ENCODE peak calls at places on chromosomes 11 and 22, in nine cellular contexts. Y is GM12864; X is hepatic stellate cell; K is activated CD8-positive, alpha-beta memory T cell treated with anti-CD3 and anti-CD28 coated beads, Interleukin-2, amount 10 ng/mL, durations not matched to agents 7 days and 5 days; H is GM12865; W is effector memory CD8-positive, alpha-beta T cell; N is stimulated activated effector memory CD8-positive, alpha-beta T cell treated with anti-CD3 and anti-CD28 coated beads, Interleukin-12 subunit alpha, Interleukin-12 subunit beta, amount 100 ng/mL, for 72 hours; F is sciatic nerve; R is WTC11. O is an unnamed sample.

GRCh38 chr22:41367039-41367679 is 14.6 kb upstream of the TEF start:
- DNase-seq in Y (no peak), X (peak; percentile 97), K (no peak), H (no peak), W (no peak), N (no peak), F (peak; percentile 98), R (peak; percentile 42), O (peak; percentile 79)

GRCh38 chr11:132158091-132158490 is 787.7 kb downstream of the NTM start:
- DNase-seq in Y (no peak), X (peak; percentile 19), K (no peak), H (peak; percentile 48), W (no peak), N (no peak), F (no peak), R (peak; percentile 58), O (peak; percentile 29)

GRCh38 chr11:44619931-44620725 is 54.7 kb downstream of the CD82 start:
- DNase-seq in Y (no peak), X (no peak), K (peak; percentile 29), H (no peak), W (no peak), N (peak; percentile 30), F (peak; percentile 57), R (no peak), O (no peak)

GRCh38 chr22:30305519-30305905 is 16.2 kb upstream of the CASTOR1 start:
- DNase-seq in Y (peak; percentile 67), X (no peak), K (peak; percentile 83), H (peak; percentile 90), W (no peak), N (peak; percentile 66), F (peak; percentile 73), R (no peak), O (no peak)

GRCh38 chr22:46934746-46935491 is 172.5 kb downstream of the TBC1D22A start:
- DNase-seq in Y (peak; percentile 53), X (peak; percentile 89), K (peak; percentile 75), H (peak; percentile 86), W (no peak), N (peak; percentile 60), F (no peak), R (no peak), O (no peak)

GRCh38 chr11:79486239-79486984 is 45.6 kb upstream of the TENM4 start:
- DNase-seq in Y (no peak), X (no peak), K (no peak), H (no peak), W (no peak), N (no peak), F (no peak), R (no peak), O (no peak)

GRCh38 chr22:43404673-43405385 is 7.0 kb upstream of the MPPED1 start:
- DNase-seq in Y (no peak), X (no peak), K (no peak), H (no peak), W (no peak), N (no peak), F (no peak), R (no peak), O (no peak)

GRCh38 chr11:11141019-11141418 is 212.0 kb downstream of the CSNK2A3 start:
- DNase-seq in Y (no peak), X (no peak), K (no peak), H (no peak), W (no peak), N (no peak), F (no peak), R (no peak), O (no peak)

GRCh38 chr11:66479741-66480115 is 506 bp upstream of the DPP3 start:
- DNase-seq in Y (no peak), X (peak; percentile 81), K (no peak), H (no peak), W (no peak), N (no peak), F (no peak), R (no peak), O (no peak)

GRCh38 chr22:50012201-50013181 is at the start of gene IL17REL:
- DNase-seq in Y (no peak), X (no peak), K (no peak), H (no peak), W (no peak), N (no peak), F (peak; percentile 57), R (no peak), O (no peak)

GRCh38 chr11:124884340-124884739 is 13.3 kb downstream of the ROBO4 start:
- DNase-seq in Y (no peak), X (no peak), K (no peak), H (no peak), W (no peak), N (no peak), F (no peak), R (no peak), O (no peak)

GRCh38 chr11:19827399-19828135 is 114.9 kb downstream of the NAV2 start:
- DNase-seq in Y (no peak), X (no peak), K (no peak), H (no peak), W (no peak), N (no peak), F (no peak), R (peak; percentile 43), O (no peak)

GRCh38 chr22:46602025-46602424 is 18.2 kb upstream of the GRAMD4 start:
- DNase-seq in Y (no peak), X (no peak), K (no peak), H (no peak), W (no peak), N (no peak), F (no peak), R (no peak), O (no peak)

GRCh38 chr11:108278546-108278945 is 55.7 kb downstream of the ATM start:
- DNase-seq in Y (no peak), X (no peak), K (no peak), H (no peak), W (no peak), N (no peak), F (no peak), R (no peak), O (no peak)

GRCh38 chr11:119700536-119701346 is 28.3 kb downstream of the NECTIN1 start:
- DNase-seq in Y (no peak), X (no peak), K (no peak), H (no peak), W (no peak), N (no peak), F (no peak), R (no peak), O (no peak)

GRCh38 chr11:122268601-122269130 is 152.7 kb upstream of the BLID start:
- DNase-seq in Y (no peak), X (no peak), K (no peak), H (no peak), W (no peak), N (no peak), F (no peak), R (no peak), O (no peak)

GRCh38 chr11:68698993-68699392 is 14.6 kb downstream of the GAL start:
- DNase-seq in Y (no peak), X (no peak), K (no peak), H (no peak), W (no peak), N (no peak), F (no peak), R (no peak), O (no peak)

GRCh38 chr11:61961570-61962212 is 5.7 kb downstream of the FTH1 start:
- DNase-seq in Y (no peak), X (peak; percentile 75), K (no peak), H (no peak), W (no peak), N (no peak), F (peak; percentile 71), R (no peak), O (no peak)

GRCh38 chr22:29737251-29738117 is 17.7 kb downstream of the CABP7 start:
- DNase-seq in Y (no peak), X (no peak), K (no peak), H (no peak), W (no peak), N (no peak), F (no peak), R (no peak), O (no peak)

GRCh38 chr22:37167176-37167980 is 17.7 kb upstream of the IL2RB start:
- DNase-seq in Y (no peak), X (no peak), K (no peak), H (no peak), W (no peak), N (no peak), F (peak; percentile 53), R (peak; percentile 8), O (no peak)

O was measured in NCI-H748 treated with DMSO at 0.1 percent for 48 hours.